ENCODE peak calls at places on chromosomes 2 and 18, in five cellular contexts. Q, T, U, D and S are unnamed samples.

GRCh38 chr18:46639386-46639785 is 17.6 kb downstream of the LOXHD1 start:
- DNase-seq in Q (no peak), T (no peak), U (no peak), D (no peak), S (no peak)

GRCh38 chr2:101946372-101946771 is 45.4 kb upstream of the IL1R2 start:
- DNase-seq in Q (no peak), T (no peak), U (no peak), D (no peak), S (no peak)

GRCh38 chr2:238162516-238163441 is 4.0 kb downstream of the ERFE start:
- DNase-seq in Q (no peak), T (no peak), U (no peak), D (no peak), S (peak)

GRCh38 chr2:37670378-37671012 is 947 bp downstream of the CDC42EP3 start:
- DNase-seq in Q (no peak), T (no peak), U (no peak), D (no peak), S (no peak)

GRCh38 chr2:137975280-137976271 is 11.3 kb downstream of the HNMT start:
- DNase-seq in Q (no peak), T (no peak), U (no peak), D (no peak), S (no peak)

GRCh38 chr2:232235716-232236115 is 142.8 kb upstream of the ALPP start:
- DNase-seq in Q (no peak), T (no peak), U (no peak), D (no peak), S (peak)

GRCh38 chr2:224111576-224111975 is 72.5 kb upstream of the SERPINE2 start:
- DNase-seq in Q (peak), T (no peak), U (peak), D (no peak), S (peak)

GRCh38 chr2:51490576-51491234 is 458.8 kb upstream of the NRXN1 start:
- DNase-seq in Q (no peak), T (no peak), U (no peak), D (no peak), S (peak)

GRCh38 chr2:196143641-196144236 is 27.6 kb downstream of the STK17B start:
- DNase-seq in Q (no peak), T (no peak), U (peak), D (no peak), S (peak)

GRCh38 chr2:197028230-197028629 is 101.7 kb upstream of the PGAP1 start:
- DNase-seq in Q (peak), T (peak), U (peak), D (peak), S (peak)

GRCh38 chr2:127853667-127854066 is 4.3 kb downstream of the POLR2D start:
- DNase-seq in Q (no peak), T (no peak), U (no peak), D (no peak), S (no peak)

GRCh38 chr2:119119999-119120710 is 38.4 kb downstream of the C1QL2 start:
- DNase-seq in Q (no peak), T (no peak), U (no peak), D (no peak), S (no peak)

GRCh38 chr2:161269111-161269510 is 39.1 kb upstream of the PSMD14 start:
- DNase-seq in Q (no peak), T (no peak), U (no peak), D (no peak), S (no peak)

GRCh38 chr2:204280239-204280638 is 265.0 kb upstream of the PARD3B start:
- DNase-seq in Q (peak), T (no peak), U (peak), D (peak), S (no peak)

GRCh38 chr2:46615555-46616487 is 136.5 kb downstream of the TMEM247 start:
- DNase-seq in Q (no peak), T (no peak), U (no peak), D (peak), S (peak)

GRCh38 chr2:2452961-2453360 is 121.9 kb upstream of the MYT1L start:
- DNase-seq in Q (no peak), T (no peak), U (no peak), D (no peak), S (peak)

GRCh38 chr2:37711308-37711731 is 39.9 kb upstream of the CDC42EP3 start:
- DNase-seq in Q (peak), T (peak), U (peak), D (peak), S (peak)

GRCh38 chr2:167140767-167141166 is 252.5 kb downstream of the XIRP2 start:
- DNase-seq in Q (peak), T (peak), U (peak), D (no peak), S (peak)

GRCh38 chr2:97728091-97728596 is 14.8 kb downstream of the ZAP70 start:
- DNase-seq in Q (peak), T (no peak), U (peak), D (no peak), S (no peak)

GRCh38 chr2:33034784-33035183 is 88.0 kb downstream of the LTBP1 start:
- DNase-seq in Q (no peak), T (no peak), U (peak), D (no peak), S (peak)

GRCh38 chr2:236744316-236745105 is 174.9 kb downstream of the ACKR3 start:
- DNase-seq in Q (peak), T (peak), U (peak), D (no peak), S (peak)

GRCh38 chr2:215454519-215454918 is 18.7 kb upstream of the FN1 start:
- DNase-seq in Q (no peak), T (peak), U (peak), D (peak), S (peak)

GRCh38 chr2:6213056-6213780 is 521.0 kb downstream of the SOX11 start:
- DNase-seq in Q (no peak), T (no peak), U (no peak), D (no peak), S (no peak)
- H3K4me3 ChIP-seq in Q (no peak), T (no peak), U (no peak), D (no peak), S (no peak)

DNA sequence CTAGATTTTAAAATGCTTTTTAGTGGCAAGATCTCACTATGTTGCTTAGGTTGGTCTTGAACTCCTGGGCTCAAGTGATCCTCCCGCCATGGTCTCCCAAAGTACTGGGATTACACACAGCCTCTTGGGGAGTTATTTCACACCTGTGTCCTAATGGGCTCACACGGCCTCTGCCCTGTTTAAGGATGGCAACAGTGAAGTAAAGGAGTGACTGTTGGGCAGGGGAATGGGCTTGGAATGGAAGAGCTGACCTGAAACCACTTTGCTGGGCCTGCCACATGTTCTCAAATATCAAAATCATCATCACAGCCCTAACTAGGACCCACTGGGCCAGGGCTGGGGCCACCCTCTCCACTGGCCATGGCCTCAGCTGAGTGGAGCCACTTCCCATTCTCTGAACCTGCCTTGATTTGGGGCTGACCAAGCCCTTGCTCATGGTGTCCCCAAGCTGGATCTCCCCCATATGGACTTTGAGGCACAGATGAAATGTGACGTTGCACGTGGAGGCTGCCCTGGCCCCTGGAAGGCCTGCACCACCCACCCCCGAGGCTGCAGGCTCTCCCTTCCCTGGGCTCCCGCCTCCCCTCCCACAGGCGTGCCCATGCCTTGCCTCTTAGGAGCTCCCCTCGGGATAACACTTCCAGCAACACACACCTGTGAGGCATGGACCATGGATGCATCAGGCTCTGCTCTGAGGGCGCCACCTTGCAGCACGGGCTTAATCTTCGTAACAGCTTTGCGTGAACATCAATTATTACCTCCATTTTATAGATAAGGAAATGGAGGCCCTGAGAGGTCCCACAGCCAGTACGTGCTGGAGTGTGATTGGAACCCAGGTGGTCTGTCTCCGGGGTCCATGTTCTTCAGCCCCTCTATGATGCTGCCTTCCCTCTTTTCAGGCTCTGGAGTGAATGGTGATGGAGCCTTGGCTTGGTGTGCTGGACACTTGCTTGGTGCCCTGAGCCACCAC is 71.8 kb upstream of the SMAD7 start:
- DNase-seq in Q (no peak), T (no peak), U (no peak), D (no peak), S (no peak)
- H3K4me3 ChIP-seq in Q (no peak), T (no peak), U (no peak), D (no peak), S (no peak)

DNA sequence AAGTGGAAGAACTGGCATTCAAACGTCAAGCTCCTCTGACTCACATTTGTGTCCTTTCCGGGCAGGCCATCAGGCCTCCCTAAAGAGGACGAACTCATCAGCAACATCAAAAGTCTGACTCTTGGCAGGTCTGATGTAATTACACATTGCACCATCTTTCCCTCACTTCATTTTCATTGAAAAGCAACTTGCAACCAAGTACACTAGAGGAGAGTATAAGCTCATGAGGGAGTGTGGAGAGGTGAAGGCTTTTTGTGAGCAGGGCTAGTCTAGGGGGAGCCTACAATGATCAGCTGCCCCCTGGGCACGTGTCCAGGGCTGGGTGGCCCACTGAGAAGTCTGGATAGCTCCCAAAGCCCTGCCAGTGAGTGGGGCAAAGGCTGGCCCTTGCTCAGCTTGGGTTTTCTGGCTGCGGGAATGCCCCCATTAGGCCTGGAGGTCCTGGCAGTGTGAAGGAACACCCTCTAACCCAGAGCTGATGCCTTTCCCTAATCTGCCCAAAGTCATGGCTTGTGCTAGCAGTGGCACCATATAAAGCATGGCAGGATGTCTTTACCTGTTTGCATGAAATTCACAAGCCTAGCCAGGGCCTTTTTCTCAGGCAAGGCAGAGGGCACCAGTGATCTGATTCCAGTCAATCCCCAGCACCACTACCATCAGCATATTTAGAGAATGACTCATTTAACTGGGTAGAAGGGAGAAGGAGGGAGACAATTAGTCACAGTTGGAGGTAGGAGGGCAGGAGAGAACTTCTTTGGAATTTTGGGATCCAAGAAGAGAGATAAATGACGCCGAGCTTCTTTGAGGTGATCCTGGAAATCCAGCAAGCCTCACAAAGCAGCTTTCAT is 8.5 kb upstream of the DAW1 start:
- DNase-seq in Q (peak), T (peak), U (peak), D (peak), S (peak)
- H3K4me3 ChIP-seq in Q (no peak), T (no peak), U (no peak), D (no peak), S (no peak)

GRCh38 chr2:226802573-226802972 is 3.0 kb upstream of the IRS1 start:
- DNase-seq in Q (peak), T (peak), U (peak), D (peak), S (peak)
- H3K4me3 ChIP-seq in Q (no peak), T (no peak), U (no peak), D (no peak), S (no peak)

GRCh38 chr2:4695281-4695861 is 992.0 kb downstream of the DCDC2C start:
- DNase-seq in Q (no peak), T (no peak), U (no peak), D (no peak), S (no peak)
- H3K4me3 ChIP-seq in Q (no peak), T (no peak), U (no peak), D (no peak), S (no peak)